ENCODE peak calls at places on chromosomes 6 and 20, in four cellular contexts. M is stomach; B is stimulated activated CD4-positive, alpha-beta T cell treated with anti-CD3 and anti-CD28 coated beads, TNF-alpha, amount 100 ng/mL, for 4 hours; N is foreskin fibroblast. C is an unnamed sample.

GRCh38 chr20:11697055-11697454 is 220.6 kb upstream of the BTBD3 start:
- DNase-seq in M (no peak), B (no peak), N (no peak), C (no peak)

GRCh38 chr6:45590225-45590624 is 212.5 kb upstream of the SUPT3H start:
- DNase-seq in M (no peak), B (no peak), N (peak; percentile 61), C (no peak)

GRCh38 chr6:102742033-102742432 is 1348.5 kb downstream of the GRIK2 start:
- DNase-seq in M (no peak), B (no peak), N (no peak), C (no peak)

GRCh38 chr6:122789862-122790739 is 1.0 kb downstream of the SMPDL3A start:
- DNase-seq in M (no peak), B (no peak), N (peak; percentile 35), C (no peak)

GRCh38 chr20:44187763-44188709 is 1.0 kb upstream of the JPH2 start:
- DNase-seq in M (no peak), B (no peak), N (peak; percentile 48), C (no peak)

GRCh38 chr6:109947001-109947400 is 31.1 kb upstream of the GPR6 start:
- DNase-seq in M (no peak), B (no peak), N (no peak), C (no peak)

GRCh38 chr20:50743087-50743486 is 11.7 kb downstream of the PARD6B start:
- DNase-seq in M (no peak), B (no peak), N (no peak), C (no peak)

GRCh38 chr6:124430741-124431140 is 531.5 kb upstream of the RNF217 start:
- DNase-seq in M (no peak), B (no peak), N (peak; percentile 16), C (no peak)

GRCh38 chr20:37741055-37741454 is 47.2 kb downstream of the CTNNBL1 start:
- DNase-seq in M (no peak), B (no peak), N (peak; percentile 50), C (no peak)

GRCh38 chr6:25980935-25981334 is 18.3 kb downstream of the TRIM38 start:
- DNase-seq in M (no peak), B (no peak), N (no peak), C (no peak)

GRCh38 chr6:6319947-6320811 is at the start of gene F13A1:
- DNase-seq in M (no peak), B (no peak), N (no peak), C (no peak)

GRCh38 chr20:53940356-53940694 is 130.1 kb downstream of the BCAS1 start:
- DNase-seq in M (no peak), B (no peak), N (no peak), C (no peak)

GRCh38 chr6:112282217-112282616 is 27.9 kb upstream of the LAMA4 start:
- DNase-seq in M (no peak), B (no peak), N (peak; percentile 96), C (no peak)

GRCh38 chr6:16761469-16762264 is 407 bp upstream of the ATXN1 start:
- DNase-seq in M (peak; percentile 89), B (peak; percentile 74), N (peak; percentile 95), C (peak; percentile 71)

GRCh38 chr6:124964084-124964763 is 2.0 kb downstream of the RNF217 start:
- DNase-seq in M (no peak), B (no peak), N (peak; percentile 92), C (no peak)

GRCh38 chr20:62618622-62619529 is 23.4 kb upstream of the SLCO4A1 start:
- DNase-seq in M (no peak), B (no peak), N (no peak), C (peak; percentile 48)

GRCh38 chr20:15185913-15186312 is 848.5 kb upstream of the FLRT3 start:
- DNase-seq in M (no peak), B (no peak), N (no peak), C (no peak)

GRCh38 chr6:21256197-21256596 is 337.4 kb upstream of the SOX4 start:
- DNase-seq in M (no peak), B (no peak), N (no peak), C (no peak)